ENCODE peak calls at places on chromosome 18, in five cellular contexts. I, K, N, P and H are unnamed samples.

GRCh38 chr18:57705011-57705410 is 83.4 kb upstream of the NARS1 start:
- DNase-seq in I (no peak), N (no peak), K (no peak), P (no peak), H (peak)

GRCh38 chr18:78721281-78721949 is 258.2 kb upstream of the SALL3 start:
- DNase-seq in P (no peak), N (no peak), I (no peak), K (no peak), H (no peak)

GRCh38 chr18:51391731-51392130 is 194.2 kb upstream of the MEX3C start:
- DNase-seq in I (no peak), P (no peak), N (no peak), K (no peak), H (no peak)

GRCh38 chr18:25827961-25828561 is 262.4 kb downstream of the SS18 start:
- DNase-seq in K (no peak), N (no peak), I (peak), P (no peak), H (no peak)

GRCh38 chr18:69484699-69485396 is 84.2 kb downstream of the DOK6 start:
- DNase-seq in K (no peak), P (no peak), I (peak), N (no peak), H (no peak)

GRCh38 chr18:47944972-47945843 is 14.7 kb upstream of the SMAD2 start:
- DNase-seq in K (no peak), P (no peak), I (peak), N (no peak), H (peak)

GRCh38 chr18:62572456-62572855 is 49.6 kb downstream of the ZCCHC2 start:
- DNase-seq in N (no peak), I (no peak), K (no peak), P (no peak), H (no peak)

GRCh38 chr18:39846277-39846676 is 2108.8 kb upstream of the PIK3C3 start:
- DNase-seq in I (no peak), P (no peak), K (no peak), N (no peak), H (no peak)

GRCh38 chr18:12766986-12767433 is 64.2 kb downstream of the PSMG2 start:
- DNase-seq in I (no peak), N (no peak), P (no peak), K (no peak), H (no peak)

GRCh38 chr18:61950371-61950770 is 57.6 kb upstream of the RNF152 start:
- DNase-seq in I (no peak), N (no peak), K (no peak), P (no peak), H (no peak)

GRCh38 chr18:55694291-55694690 is 106.3 kb upstream of the TCF4 start:
- DNase-seq in I (peak), P (no peak), K (no peak), N (no peak), H (no peak)

GRCh38 chr18:49747876-49748275 is 65.5 kb downstream of the ACAA2 start:
- DNase-seq in K (no peak), N (no peak), I (peak), P (no peak), H (no peak)

GRCh38 chr18:12726774-12727550 is 24.1 kb downstream of the PSMG2 start:
- DNase-seq in K (peak), I (peak), N (no peak), P (peak), H (no peak)

GRCh38 chr18:23752796-23753195 is 63.5 kb downstream of the LAMA3 start:
- DNase-seq in P (no peak), I (no peak), K (no peak), N (no peak), H (no peak)

GRCh38 chr18:33517950-33518349 is 60.1 kb upstream of the ASXL3 start:
- DNase-seq in P (no peak), N (no peak), K (no peak), I (no peak), H (no peak)

GRCh38 chr18:49849331-49850217 is 36.2 kb upstream of the ACAA2 start:
- DNase-seq in N (no peak), P (peak), I (peak), K (no peak), H (peak)

GRCh38 chr18:58996131-58996632 is 131.5 kb downstream of the ZNF532 start:
- DNase-seq in K (no peak), N (no peak), P (no peak), I (peak), H (no peak)

GRCh38 chr18:59219672-59220163 is at the start of gene GRP:
- DNase-seq in P (no peak), I (no peak), N (no peak), K (no peak), H (no peak)

GRCh38 chr18:36381075-36381474 is 83.6 kb downstream of the FHOD3 start:
- DNase-seq in I (no peak), P (no peak), N (no peak), K (no peak), H (no peak)

GRCh38 chr18:35807942-35808341 is 164.5 kb upstream of the RMP24 start:
- DNase-seq in P (no peak), N (no peak), K (no peak), I (no peak), H (no peak)

GRCh38 chr18:58253318-58253717 is 209.3 kb downstream of the NEDD4L start:
- DNase-seq in N (no peak), I (no peak), K (no peak), P (no peak), H (no peak)

GRCh38 chr18:60549338-60549960 is 176.9 kb upstream of the MC4R start:
- DNase-seq in N (peak), P (peak), K (no peak), I (peak), H (peak)

GRCh38 chr18:62982600-62983251 is 267.4 kb downstream of the PHLPP1 start:
- DNase-seq in K (peak), N (peak), P (peak), I (peak), H (no peak)

GRCh38 chr18:26511339-26512071 is 36.8 kb downstream of the KCTD1 start:
- DNase-seq in N (no peak), I (no peak), P (no peak), K (no peak), H (no peak)

GRCh38 chr18:66616523-66616983 is 12.7 kb upstream of the CDH19 start:
- DNase-seq in N (no peak), P (no peak), K (no peak), I (peak), H (no peak)

GRCh38 chr18:50632895-50633515 is 73.1 kb downstream of the MAPK4 start:
- DNase-seq in I (no peak), N (no peak), K (no peak), P (no peak), H (no peak)

GRCh38 chr18:43620936-43621335 is 343.6 kb upstream of the SYT4 start:
- DNase-seq in I (peak), N (no peak), P (no peak), K (no peak), H (no peak)

GRCh38 chr18:48409591-48410094 is 460 bp upstream of the ZBTB7C start:
- DNase-seq in I (no peak), P (no peak), N (no peak), K (peak), H (no peak)

GRCh38 chr18:41113885-41114482 is 841.0 kb upstream of the PIK3C3 start:
- DNase-seq in I (peak), N (no peak), P (no peak), K (no peak), H (no peak)

GRCh38 chr18:53411511-53411910 is 813.0 kb downstream of the MBD2 start:
- DNase-seq in P (no peak), I (no peak), K (no peak), N (no peak), H (no peak)

GRCh38 chr18:10351221-10351795 is 103.1 kb upstream of the APCDD1 start:
- DNase-seq in K (no peak), I (no peak), P (no peak), N (no peak), H (no peak)

GRCh38 chr18:23879966-23880565 is 134.5 kb upstream of the TTC39C start:
- DNase-seq in I (no peak), N (no peak), K (no peak), P (no peak), H (no peak)

GRCh38 chr18:24534737-24535136 is 74.3 kb downstream of the HRH4 start:
- DNase-seq in I (no peak), N (no peak), P (no peak), K (no peak), H (no peak)

GRCh38 chr18:49028801-49029506 is 78.2 kb upstream of the SMAD7 start:
- DNase-seq in P (no peak), N (no peak), I (no peak), K (no peak), H (no peak)

GRCh38 chr18:32714571-32715148 is 58.2 kb downstream of the KLHL14 start:
- DNase-seq in K (no peak), P (peak), N (peak), I (peak), H (peak)

GRCh38 chr18:76955529-76956170 is 133.3 kb downstream of the ZNF236 start:
- DNase-seq in P (no peak), I (no peak), K (no peak), N (no peak), H (no peak)

GRCh38 chr18:77478619-77479018 is 229.0 kb downstream of the GALR1 start:
- DNase-seq in P (no peak), N (no peak), I (peak), K (peak), H (no peak)

GRCh38 chr18:25648724-25649260 is 296.8 kb upstream of the ZNF521 start:
- DNase-seq in K (no peak), N (no peak), I (no peak), P (no peak), H (no peak)

DNA sequence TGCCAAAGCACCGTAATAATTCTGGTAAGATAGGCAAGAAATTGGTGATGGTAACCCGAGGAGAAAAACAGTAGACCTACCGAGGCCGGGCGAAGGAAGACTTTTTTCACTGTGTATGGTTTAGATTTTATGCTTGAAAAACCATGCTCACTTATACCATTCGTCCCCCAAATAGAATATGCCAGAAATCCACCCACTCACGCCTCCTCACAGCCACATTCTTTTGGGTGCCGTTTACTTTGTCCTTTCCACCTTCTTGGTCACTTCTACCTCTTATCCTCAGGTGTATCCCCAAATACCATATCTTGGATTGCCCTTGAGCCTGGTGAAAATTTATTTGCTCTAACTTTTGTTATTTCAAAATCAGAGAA is 8.1 kb downstream of the GATA6 start:
- DNase-seq in K (no peak), I (no peak), P (no peak), N (no peak), H (no peak)
- H3K4me3 ChIP-seq in K (peak), I (no peak), P (no peak), N (no peak), H (no peak)

DNA sequence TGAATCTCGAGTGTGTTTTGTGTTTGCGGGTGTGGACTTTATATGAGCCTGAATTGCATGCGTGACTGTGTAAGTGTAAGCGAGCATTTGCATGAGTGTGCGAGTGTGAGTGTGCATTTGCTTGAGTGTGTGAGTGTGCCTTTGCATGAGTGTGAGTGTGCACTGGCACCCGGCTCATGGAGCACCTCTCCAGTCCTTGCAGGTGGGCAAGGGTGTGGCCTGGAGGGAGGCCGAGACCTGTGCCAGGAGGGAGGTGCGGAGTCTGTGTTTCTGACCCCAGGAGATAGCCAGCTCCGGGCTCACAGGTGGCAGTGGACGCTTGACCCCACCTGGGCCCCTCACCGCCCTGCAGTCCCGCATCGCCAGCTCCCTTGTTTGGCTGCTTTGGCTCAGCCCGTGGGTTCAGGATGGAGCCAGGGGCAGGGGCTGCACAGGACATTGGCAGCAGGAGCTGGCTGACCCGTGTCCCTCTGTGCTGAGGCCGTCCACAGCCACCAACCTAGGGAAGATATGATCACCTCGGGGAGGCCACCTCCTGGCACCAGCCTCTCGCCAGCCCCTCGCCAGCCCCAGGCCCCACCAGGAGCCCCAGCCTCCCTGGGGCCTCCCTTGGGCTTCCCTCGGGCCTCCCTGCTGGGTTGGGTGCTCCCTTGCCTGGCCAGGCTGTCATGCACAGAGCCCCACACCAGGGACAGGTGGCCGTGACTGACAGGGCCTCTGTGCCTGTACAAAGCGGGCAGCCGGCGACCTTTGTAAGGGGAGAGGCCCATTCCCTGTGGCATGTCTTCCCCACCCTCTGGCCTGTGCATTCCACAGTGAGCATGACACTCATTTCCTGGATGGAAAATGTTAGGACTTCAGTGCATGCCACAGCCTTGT is 81.6 kb downstream of the PTGR3 start:
- DNase-seq in P (no peak), I (peak), N (no peak), K (no peak), H (peak)
- H3K4me3 ChIP-seq in P (no peak), I (no peak), N (no peak), K (no peak), H (no peak)

DNA sequence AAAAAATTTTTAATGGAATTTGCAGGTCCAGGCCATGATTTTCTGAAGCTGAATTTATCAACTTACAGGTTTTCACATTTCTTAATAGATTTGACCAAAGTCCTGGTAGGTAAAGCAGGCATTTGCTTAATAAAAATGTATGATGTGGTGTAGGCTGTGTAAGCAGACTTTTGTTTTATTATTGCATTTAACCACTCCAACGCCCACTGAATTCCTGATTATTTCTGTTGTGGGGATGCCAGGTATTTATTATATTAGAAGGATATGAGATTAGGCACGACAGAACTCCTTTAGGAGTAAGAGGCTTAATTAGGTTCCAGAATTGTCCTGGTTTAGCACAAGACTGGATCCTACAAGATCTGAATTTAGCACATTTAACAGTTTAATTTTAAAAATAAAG is 111.1 kb downstream of the ADCYAP1 start:
- DNase-seq in N (no peak), I (no peak), P (no peak), K (no peak), H (peak)
- H3K4me3 ChIP-seq in N (no peak), I (no peak), P (no peak), K (no peak), H (no peak)

GRCh38 chr18:46332956-46333355 is 228.8 kb downstream of the HAUS1 start:
- DNase-seq in N (no peak), K (no peak), P (no peak), I (no peak), H (no peak)
- H3K4me3 ChIP-seq in N (peak), K (no peak), P (peak), I (peak), H (no peak)